ENCODE peak calls at places on chromosomes 6 and 20, in eight cellular contexts. J, G, C, R, Y, Q, I and L are unnamed samples.

GRCh38 chr6:119430820-119431219 is 81.3 kb upstream of the MAN1A1 start:
- DNase-seq in J (no peak), G (no peak), C (no peak), R (no peak), Y (no peak), Q (no peak), I (no peak), L (no peak)

GRCh38 chr6:44664716-44665115 is 277.2 kb downstream of the CDC5L start:
- DNase-seq in J (no peak), G (no peak), C (no peak), R (no peak), Y (no peak), Q (no peak), I (no peak), L (peak; percentile 60)

GRCh38 chr6:91653954-91654843 is 1067.3 kb upstream of the MAP3K7 start:
- DNase-seq in J (no peak), G (no peak), C (no peak), R (peak; percentile 20), Y (no peak), Q (no peak), I (no peak), L (no peak)

GRCh38 chr6:17881085-17881883 is 106.2 kb downstream of the KIF13A start:
- DNase-seq in J (peak; percentile 87), G (no peak), C (no peak), R (no peak), Y (no peak), Q (peak; percentile 29), I (no peak), L (no peak)

GRCh38 chr6:121592955-121593665 is 157.7 kb downstream of the GJA1 start:
- DNase-seq in J (no peak), G (no peak), C (no peak), R (no peak), Y (no peak), Q (no peak), I (no peak), L (no peak)

GRCh38 chr20:44370639-44371218 is 15.2 kb downstream of the HNF4A start:
- DNase-seq in J (no peak), G (no peak), C (peak; percentile 97), R (no peak), Y (peak; percentile 74), Q (no peak), I (no peak), L (no peak)

GRCh38 chr20:48995599-48995998 is 50.5 kb upstream of the CSE1L start:
- DNase-seq in J (no peak), G (no peak), C (no peak), R (no peak), Y (no peak), Q (no peak), I (no peak), L (no peak)

GRCh38 chr6:92942549-92942948 is 476.8 kb downstream of the EPHA7 start:
- DNase-seq in J (no peak), G (no peak), C (no peak), R (no peak), Y (no peak), Q (no peak), I (no peak), L (no peak)

GRCh38 chr20:20566523-20566922 is 145.9 kb downstream of the RALGAPA2 start:
- DNase-seq in J (no peak), G (no peak), C (no peak), R (no peak), Y (no peak), Q (no peak), I (no peak), L (no peak)

GRCh38 chr20:33850159-33850558 is 39.0 kb downstream of the CHMP4B start:
- DNase-seq in J (no peak), G (no peak), C (no peak), R (no peak), Y (no peak), Q (no peak), I (no peak), L (no peak)

GRCh38 chr6:113381957-113382356 is 475.2 kb upstream of the MARCKS start:
- DNase-seq in J (no peak), G (no peak), C (no peak), R (no peak), Y (peak; percentile 14), Q (peak; percentile 51), I (no peak), L (no peak)

GRCh38 chr20:35791097-35791496 is 19.3 kb downstream of the PHF20 start:
- DNase-seq in J (no peak), G (no peak), C (no peak), R (no peak), Y (no peak), Q (no peak), I (no peak), L (no peak)

GRCh38 chr6:155883334-155883731 is 427.7 kb upstream of the NOX3 start:
- DNase-seq in J (no peak), G (no peak), C (no peak), R (no peak), Y (no peak), Q (no peak), I (no peak), L (no peak)

GRCh38 chr6:160430741-160431140 is 82.6 kb downstream of the SLC22A3 start:
- DNase-seq in J (no peak), G (peak; percentile 65), C (no peak), R (no peak), Y (no peak), Q (no peak), I (no peak), L (no peak)

GRCh38 chr6:143867236-143867635 is 3.0 kb downstream of the ZC2HC1B start:
- DNase-seq in J (no peak), G (no peak), C (no peak), R (no peak), Y (no peak), Q (no peak), I (no peak), L (no peak)

GRCh38 chr6:42766163-42766670 is 15.6 kb upstream of the BICRAL start:
- DNase-seq in J (no peak), G (no peak), C (no peak), R (no peak), Y (no peak), Q (no peak), I (no peak), L (peak; percentile 73)

GRCh38 chr6:147382945-147383554 is 125.4 kb upstream of the SAMD5 start:
- DNase-seq in J (no peak), G (no peak), C (peak; percentile 30), R (peak; percentile 31), Y (no peak), Q (no peak), I (no peak), L (no peak)

GRCh38 chr6:128964771-128965170 is 81.8 kb downstream of the LAMA2 start:
- DNase-seq in J (no peak), G (no peak), C (no peak), R (no peak), Y (no peak), Q (no peak), I (no peak), L (no peak)

GRCh38 chr6:128964233-128964755 is 81.4 kb downstream of the LAMA2 start:
- DNase-seq in J (no peak), G (no peak), C (no peak), R (no peak), Y (no peak), Q (no peak), I (no peak), L (no peak)

GRCh38 chr6:128966934-128967333 is 84.0 kb downstream of the LAMA2 start:
- DNase-seq in J (no peak), G (no peak), C (no peak), R (no peak), Y (no peak), Q (no peak), I (no peak), L (no peak)

DNA sequence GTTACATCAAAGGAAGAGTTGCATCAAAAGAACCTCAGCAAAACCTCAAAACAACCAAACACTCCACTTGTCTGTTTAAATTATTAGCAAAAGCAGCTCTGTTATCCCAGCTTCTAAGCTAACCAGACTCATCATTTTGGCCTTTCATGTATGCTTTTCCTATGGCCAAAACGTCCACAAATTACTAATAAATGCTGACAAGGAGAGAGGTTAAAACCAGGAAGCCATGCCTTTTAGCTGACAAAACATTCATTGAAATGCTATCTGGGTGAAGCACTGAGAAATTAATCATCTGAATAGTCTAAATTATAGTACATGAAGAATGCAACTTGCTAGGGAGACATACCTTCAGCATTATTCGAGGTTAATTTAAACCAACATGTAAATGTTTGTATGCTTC is 80.6 kb downstream of the LAMA2 start:
- DNase-seq in J (no peak), G (no peak), C (no peak), R (no peak), Y (no peak), Q (no peak), I (no peak), L (no peak)
- H3K27ac ChIP-seq in J (no peak overlapping the region), G (no peak overlapping the region), C (no peak overlapping the region), R (no peak overlapping the region), Y (no peak overlapping the region), Q (no peak overlapping the region), I (no peak overlapping the region), L (no peak overlapping the region)

DNA sequence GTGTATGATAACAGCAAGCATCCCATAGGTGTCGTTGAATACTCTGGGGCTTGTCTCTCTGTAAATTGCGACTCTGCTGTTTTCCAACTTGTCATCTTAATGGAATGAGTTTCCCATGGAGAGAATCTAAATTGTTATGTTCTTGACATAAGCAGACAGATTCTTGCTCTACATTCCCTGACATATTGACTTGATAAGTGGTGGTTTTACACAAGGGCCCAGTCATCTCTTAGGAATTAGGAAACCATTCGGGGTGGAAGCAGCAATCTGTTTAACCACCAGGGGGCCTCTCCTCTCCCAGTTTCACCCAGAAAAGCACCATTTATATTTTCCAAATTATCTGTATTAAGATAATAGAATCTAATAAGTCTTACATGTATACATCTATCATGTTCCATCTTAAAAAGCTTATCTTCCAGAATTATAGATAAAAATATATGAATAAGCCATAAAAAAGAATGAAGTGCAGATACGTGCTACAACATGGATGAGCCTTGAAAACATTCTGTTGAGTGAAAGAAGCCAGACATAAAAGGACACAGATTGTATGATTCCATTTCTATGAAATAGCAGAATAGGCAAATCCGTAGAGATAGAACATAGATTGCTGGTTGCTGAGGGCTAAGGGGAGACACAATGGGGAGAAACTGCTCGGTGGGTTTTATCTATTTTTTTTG is 23.1 kb upstream of the MROH8 start:
- DNase-seq in J (no peak), G (peak; percentile 19), C (peak; percentile 81), R (peak; percentile 53), Y (peak; percentile 26), Q (peak; percentile 39), I (no peak), L (peak; percentile 73)
- H3K36me3 ChIP-seq in J (peaks cover 95% of the 10 kb centered on the region), G (no peaks in the 10 kb centered on the region), C (peaks cover 61% of the 10 kb centered on the region), R (peaks cover 17% of the 10 kb centered on the region), Y (no peaks in the 10 kb centered on the region), Q (peaks cover 86% of the 10 kb centered on the region), I (peaks cover 59% of the 10 kb centered on the region), L (peaks cover 78% of the 10 kb centered on the region)

DNA sequence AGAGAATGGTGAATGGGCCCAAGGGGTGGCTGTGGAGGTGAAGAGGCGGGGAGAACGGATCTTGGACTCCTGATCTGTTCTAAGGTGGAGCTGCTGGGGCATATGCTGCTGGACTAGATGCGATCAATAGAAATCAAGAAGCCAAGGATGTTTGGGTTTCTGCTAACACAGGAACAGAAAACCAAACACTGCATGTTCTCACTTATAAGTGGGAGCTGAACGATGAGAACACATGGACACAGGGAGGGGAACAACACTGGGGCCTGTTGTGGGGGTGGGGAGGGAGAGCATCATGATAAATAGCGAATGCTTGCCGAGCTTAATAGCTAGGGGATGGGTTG is 109.5 kb upstream of the PTPN1 start:
- DNase-seq in J (no peak), G (no peak), C (no peak), R (no peak), Y (no peak), Q (no peak), I (no peak), L (no peak)
- H3K4me1 ChIP-seq in J (peaks cover 46% of the 10 kb centered on the region), G (peaks cover 8% of the 10 kb centered on the region), C (peaks cover 100% of the 10 kb centered on the region), R (no peaks in the 10 kb centered on the region), Y (peaks cover 13% of the 10 kb centered on the region), Q (peaks cover 100% of the 10 kb centered on the region), I (no peaks in the 10 kb centered on the region), L (no peaks in the 10 kb centered on the region)

GRCh38 chr6:46053034-46053933 is 37.6 kb upstream of the CLIC5 start:
- DNase-seq in J (no peak), G (no peak), C (no peak), R (no peak), Y (peak; percentile 64), Q (peak; percentile 27), I (no peak), L (no peak)
- H3K27ac ChIP-seq in J (peak overlapping the region; percentile 65), G (no peak overlapping the region), C (no peak overlapping the region), R (no peak overlapping the region), Y (peak overlapping the region; percentile 88), Q (peak overlapping the region; percentile 44), I (no peak overlapping the region), L (no peak overlapping the region)